ENCODE peak calls at places on chromosomes 12 and 14, in four cellular contexts. Z is GM20000, B is mucosa of gallbladder, T is body of pancreas. Q is an unnamed sample.

GRCh38 chr12:88716240-88716639 is 136.0 kb upstream of the KITLG start:
- DNase-seq in Z (no peak), T (peak), B (no peak), Q (no peak)

GRCh38 chr14:54572316-54572715 is 5.4 kb downstream of the SAMD4A start:
- DNase-seq in T (no peak), Z (peak), B (no peak), Q (no peak)

GRCh38 chr12:25384038-25384953 is 133.6 kb upstream of the KRAS start:
- DNase-seq in B (no peak), T (no peak), Z (no peak), Q (peak)

GRCh38 chr14:67729072-67729561 is 27.4 kb downstream of the RDH12 start:
- DNase-seq in T (peak), Z (no peak), B (peak), Q (peak)

GRCh38 chr14:74402264-74403251 is 23.5 kb downstream of the SYNDIG1L start:
- DNase-seq in T (no peak), Z (no peak), B (no peak), Q (no peak)

GRCh38 chr12:130396667-130397066 is 59.0 kb downstream of the PIWIL1 start:
- DNase-seq in Z (no peak), B (no peak), T (no peak), Q (no peak)

GRCh38 chr12:47783024-47783755 is 10.2 kb downstream of the SLC48A1 start:
- DNase-seq in T (no peak), B (no peak), Z (no peak), Q (no peak)

GRCh38 chr14:80634106-80634758 is 307.3 kb downstream of the CEP128 start:
- DNase-seq in T (no peak), Z (no peak), B (no peak), Q (no peak)

GRCh38 chr12:112924986-112925385 is 13.3 kb upstream of the OAS3 start:
- DNase-seq in T (no peak), Z (no peak), B (no peak), Q (no peak)